ENCODE peak calls at places on chromosomes 3 and 15, in four cellular contexts. B is colonic mucosa, R is fibroblast of lung, D is GM23248. H is an unnamed sample.

GRCh38 chr3:170414202-170414663 is 4.4 kb upstream of the CLDN11 start:
- DNase-seq in D (peak; percentile 90), R (peak; percentile 88), B (no peak), H (peak; percentile 94)

GRCh38 chr3:118974356-118975097 is 60.1 kb downstream of the IGSF11 start:
- DNase-seq in R (no peak), B (no peak), D (no peak), H (no peak)

GRCh38 chr15:80159811-80160569 is 7.2 kb downstream of the FAH start:
- DNase-seq in B (no peak), R (peak; percentile 82), D (peak; percentile 55), H (no peak)

GRCh38 chr3:162117961-162118360 is 621.4 kb downstream of the OTOL1 start:
- DNase-seq in B (no peak), D (no peak), R (no peak), H (no peak)

GRCh38 chr3:152069871-152070270 is 196.4 kb downstream of the SUCNR1 start:
- DNase-seq in R (peak; percentile 58), D (no peak), B (no peak), H (no peak)

GRCh38 chr15:80849308-80849707 is 70.1 kb downstream of the CEMIP start:
- DNase-seq in D (peak; percentile 98), R (peak; percentile 94), B (no peak), H (peak; percentile 86)

GRCh38 chr3:194667363-194667762 is 4.6 kb downstream of the LSG1 start:
- DNase-seq in D (no peak), R (no peak), B (no peak), H (no peak)

GRCh38 chr3:57956119-57956832 is 51.9 kb upstream of the FLNB start:
- DNase-seq in B (no peak), R (peak; percentile 94), D (peak; percentile 93), H (peak; percentile 66)

GRCh38 chr3:85495602-85496001 is 536.8 kb downstream of the CADM2 start:
- DNase-seq in R (no peak), B (no peak), D (no peak), H (no peak)

GRCh38 chr3:44066806-44067205 is 174.9 kb upstream of the TOPAZ1 start:
- DNase-seq in R (no peak), D (no peak), B (no peak), H (no peak)

GRCh38 chr3:168116279-168116678 is 20.6 kb upstream of the GOLIM4 start:
- DNase-seq in B (no peak), R (peak; percentile 93), D (peak; percentile 88), H (no peak)

GRCh38 chr15:33915571-33916407 is 52.5 kb upstream of the CHRM5 start:
- DNase-seq in D (peak; percentile 32), B (peak; percentile 71), R (no peak), H (no peak)

GRCh38 chr3:46660543-46661523 is 32.6 kb downstream of the ALS2CL start:
- DNase-seq in D (peak; percentile 32), B (peak; percentile 10), R (no peak), H (no peak)

GRCh38 chr3:148790841-148791240 is 36.8 kb upstream of the CPB1 start:
- DNase-seq in D (no peak), B (peak; percentile 22), R (peak; percentile 65), H (peak; percentile 16)

GRCh38 chr3:124200336-124200901 is 208.5 kb upstream of the ROPN1 start:
- DNase-seq in D (peak; percentile 29), B (no peak), R (peak; percentile 66), H (peak; percentile 50)

GRCh38 chr15:40567111-40567510 is 2.0 kb upstream of the RPUSD2 start:
- DNase-seq in D (no peak), B (no peak), R (no peak), H (peak; percentile 15)

GRCh38 chr15:68389936-68390790 is 41.8 kb downstream of the ITGA11 start:
- DNase-seq in D (peak; percentile 35), B (no peak), R (peak; percentile 89), H (no peak)

GRCh38 chr3:175885196-175885766 is 1026.1 kb downstream of the NAALADL2 start:
- DNase-seq in D (no peak), R (no peak), B (no peak), H (no peak)

GRCh38 chr3:59245879-59246501 is 196.2 kb upstream of the CFAP20DC start:
- DNase-seq in R (peak; percentile 95), B (no peak), D (peak; percentile 50), H (peak; percentile 43)

GRCh38 chr3:8441969-8442559 is 59.6 kb upstream of the LMCD1 start:
- DNase-seq in B (peak; percentile 32), R (peak; percentile 72), D (peak; percentile 77), H (peak; percentile 87)

GRCh38 chr15:47293763-47294162 is 423.5 kb upstream of the SEMA6D start:
- DNase-seq in B (peak; percentile 26), D (peak; percentile 72), R (peak; percentile 92), H (peak; percentile 97)

GRCh38 chr3:18425641-18426403 is 683 bp upstream of the SATB1 start:
- DNase-seq in R (no peak), B (peak; percentile 60), D (peak; percentile 32), H (peak; percentile 33)

GRCh38 chr3:79521221-79521848 is 246.5 kb downstream of the ROBO1 start:
- DNase-seq in B (no peak), D (peak; percentile 50), R (peak; percentile 34), H (peak; percentile 79)

GRCh38 chr3:152185941-152186630 is 82.6 kb upstream of the MBNL1 start:
- DNase-seq in B (no peak), R (peak; percentile 14), D (peak; percentile 27), H (peak; percentile 58)

GRCh38 chr3:194042947-194043346 is 93.0 kb upstream of the HES1 start:
- DNase-seq in B (no peak), D (peak; percentile 84), R (peak; percentile 95), H (peak; percentile 56)

GRCh38 chr3:87298111-87298718 is 21.8 kb upstream of the POU1F1 start:
- DNase-seq in R (peak; percentile 24), B (no peak), D (peak; percentile 59), H (peak; percentile 80)

GRCh38 chr3:79872483-79872882 is 104.7 kb upstream of the ROBO1 start:
- DNase-seq in B (no peak), D (no peak), R (peak; percentile 95), H (peak; percentile 92)

GRCh38 chr3:171383206-171384018 is 76.8 kb downstream of the TNIK start:
- DNase-seq in R (peak; percentile 71), D (peak; percentile 74), B (no peak), H (peak; percentile 66)

GRCh38 chr15:76711351-76711827 is 193.8 kb downstream of the SCAPER start:
- DNase-seq in B (no peak), D (no peak), R (no peak), H (no peak)

GRCh38 chr3:142875583-142876207 is 13.2 kb downstream of the PCOLCE2 start:
- DNase-seq in R (no peak), D (no peak), B (no peak), H (no peak)

GRCh38 chr3:39809995-39810595 is 686 bp downstream of the MYRIP start:
- DNase-seq in R (no peak), D (peak; percentile 3), B (no peak), H (no peak)

GRCh38 chr3:39806820-39807219 is 2.6 kb upstream of the MYRIP start:
- DNase-seq in D (no peak), R (no peak), B (no peak), H (peak; percentile 13)

GRCh38 chr3:39809181-39809994 is at the start of gene MYRIP:
- DNase-seq in D (peak; percentile 41), B (peak; percentile 65), R (peak; percentile 7), H (peak; percentile 59)

GRCh38 chr3:39810647-39811161 is 1.3 kb downstream of the MYRIP start:
- DNase-seq in B (no peak), D (no peak), R (no peak), H (no peak)

GRCh38 chr3:39808467-39809180 is 785 bp upstream of the MYRIP start:
- DNase-seq in D (peak; percentile 32), R (no peak), B (peak; percentile 31), H (peak; percentile 35)
- H3K27me3 ChIP-seq in D (peaks cover 64% of the 10 kb centered on the region), R (peaks cover 27% of the 10 kb centered on the region), B (peaks cover 12% of the 10 kb centered on the region), H (peaks cover 45% of the 10 kb centered on the region)

DNA sequence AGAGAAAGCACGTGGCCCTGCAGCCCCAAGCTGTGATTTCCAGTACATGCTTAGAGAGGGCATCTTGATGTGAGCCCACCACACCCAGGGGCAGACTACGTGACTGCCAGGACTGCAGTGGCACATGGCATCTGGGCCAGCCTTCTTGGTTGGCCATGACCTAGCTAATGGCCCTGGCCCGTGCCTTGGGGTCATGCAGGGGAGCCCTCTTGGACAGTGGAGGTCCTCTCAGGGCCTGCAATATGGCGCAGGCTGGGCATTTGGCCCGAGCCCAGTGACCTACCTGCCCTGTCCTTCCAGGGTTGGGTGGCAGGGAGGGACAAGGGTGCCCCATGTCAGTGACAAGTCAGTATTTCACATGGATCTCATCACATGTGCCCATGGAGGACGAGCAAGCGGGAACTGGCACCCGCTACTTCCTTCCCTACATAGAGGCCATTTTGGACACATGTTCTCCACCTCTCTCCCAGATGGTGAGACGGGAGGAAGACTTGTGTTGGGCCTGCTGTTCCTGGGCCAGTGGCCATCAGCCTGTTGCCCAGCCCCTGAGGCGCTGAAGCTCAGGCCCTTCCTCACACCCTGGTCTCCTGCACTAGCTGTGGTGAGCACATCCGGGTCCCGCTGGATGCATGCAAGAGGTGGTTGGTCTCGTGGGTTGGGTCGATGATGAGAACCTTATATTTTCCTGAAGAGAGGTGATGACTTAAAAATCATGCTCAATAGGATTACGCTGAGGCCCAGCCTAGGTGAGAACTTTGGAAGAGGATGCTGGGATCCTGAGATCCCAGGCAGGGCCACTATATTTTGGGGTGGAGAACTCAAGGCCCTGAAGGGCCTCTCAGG is 195.6 kb downstream of the UBE3A start:
- DNase-seq in R (no peak), B (no peak), D (no peak), H (no peak)
- H3K9me3 ChIP-seq in R (no peaks in the 10 kb centered on the region), B (no peaks in the 10 kb centered on the region), D (no peaks in the 10 kb centered on the region), H (no peaks in the 10 kb centered on the region)

GRCh38 chr3:159911011-159911663 is 77.5 kb upstream of the IL12A start:
- DNase-seq in B (no peak), R (no peak), D (no peak), H (no peak)
- H3K9ac ChIP-seq in B (no peak overlapping the region), R (no peak overlapping the region), D (no peak overlapping the region), H (peak overlapping the region; percentile 54)

GRCh38 chr15:39468828-39469227 is 112.1 kb upstream of the THBS1 start:
- DNase-seq in R (no peak), D (no peak), B (no peak), H (peak; percentile 41)

GRCh38 chr15:39462691-39463090 is 118.2 kb upstream of the THBS1 start:
- DNase-seq in B (no peak), D (peak; percentile 62), R (peak; percentile 86), H (peak; percentile 35)

GRCh38 chr15:39466428-39466827 is 114.5 kb upstream of the THBS1 start:
- DNase-seq in D (peak; percentile 45), R (no peak), B (peak; percentile 35), H (no peak)

GRCh38 chr15:39468341-39468740 is 112.5 kb upstream of the THBS1 start:
- DNase-seq in R (no peak), D (no peak), B (no peak), H (no peak)

GRCh38 chr15:39465843-39466242 is 115.0 kb upstream of the THBS1 start:
- DNase-seq in R (no peak), D (peak; percentile 36), B (no peak), H (no peak)
- H3K27me3 ChIP-seq in R (no peaks in the 10 kb centered on the region), D (no peaks in the 10 kb centered on the region), B (no peaks in the 10 kb centered on the region), H (no peaks in the 10 kb centered on the region)

GRCh38 chr3:155252535-155252934 is 40.9 kb downstream of the STRIT1 start:
- DNase-seq in R (no peak), B (no peak), D (peak; percentile 49), H (no peak)
- H3K9me3 ChIP-seq in R (no peaks in the 10 kb centered on the region), B (no peaks in the 10 kb centered on the region), D (no peaks in the 10 kb centered on the region), H (peaks cover 8% of the 10 kb centered on the region)

GRCh38 chr3:145357453-145357852 is 803.5 kb downstream of the PLOD2 start:
- DNase-seq in D (no peak), B (no peak), R (peak; percentile 2), H (no peak)
- H3K9ac ChIP-seq in D (no peak overlapping the region), B (no peak overlapping the region), R (no peak overlapping the region), H (no peak overlapping the region)

H was measured in adipocyte.